ENCODE peak calls at places on chromosomes 13 and 19, in nine cellular contexts. U, E, N, F, O, P, M, V and D are unnamed samples. For H3K27me3, the result is how much of the 10 kb centered on the place peaks cover.

GRCh38 chr13:76976488-76976887 is 15.4 kb upstream of the CLN5 start:
- DNase-seq in E (no peak), N (no peak), U (no peak), V (no peak), O (no peak), P (no peak), F (no peak), M (no peak), D (peak)

GRCh38 chr13:23610187-23610576 is 40.0 kb downstream of the TNFRSF19 start:
- DNase-seq in E (no peak), F (no peak), N (peak), V (no peak), U (no peak), P (no peak), O (peak), M (no peak), D (peak)

GRCh38 chr13:101308247-101309013 is 107.9 kb downstream of the NALCN start:
- DNase-seq in F (no peak), U (no peak), E (no peak), N (no peak), P (no peak), V (no peak), M (no peak), O (no peak), D (no peak)

GRCh38 chr19:35149463-35149862 is 5.1 kb upstream of the FXYD5 start:
- DNase-seq in U (no peak), M (no peak), O (no peak), E (no peak), P (no peak), F (no peak), N (no peak), V (no peak), D (no peak)

GRCh38 chr13:26946675-26947342 is 186.2 kb upstream of the GPR12 start:
- DNase-seq in F (no peak), M (no peak), V (no peak), N (no peak), U (no peak), O (peak), E (no peak), P (no peak), D (no peak)

GRCh38 chr19:48784527-48784926 is 26.3 kb downstream of the BCAT2 start:
- DNase-seq in N (no peak), E (no peak), V (no peak), U (no peak), O (peak), M (no peak), P (no peak), F (no peak), D (no peak)

GRCh38 chr13:46728777-46729176 is 68.2 kb downstream of the ESD start:
- DNase-seq in E (no peak), V (no peak), M (no peak), O (peak), U (no peak), N (no peak), P (no peak), F (no peak), D (peak)

GRCh38 chr13:68176486-68176885 is 946.4 kb upstream of the PCDH9 start:
- DNase-seq in O (peak), F (no peak), U (no peak), P (no peak), E (no peak), N (no peak), M (no peak), V (peak), D (peak)

GRCh38 chr19:45419396-45419795 is 4.3 kb downstream of the ERCC1 start:
- DNase-seq in O (no peak), V (no peak), U (no peak), E (no peak), N (no peak), M (no peak), F (no peak), P (no peak), D (peak)

GRCh38 chr19:48569814-48570213 is 17.8 kb downstream of the SULT2B1 start:
- DNase-seq in V (no peak), U (no peak), E (no peak), F (no peak), N (no peak), P (no peak), M (no peak), O (no peak), D (peak)

GRCh38 chr13:70098669-70099068 is 9.0 kb upstream of the ATXN8OS start:
- DNase-seq in E (no peak), N (no peak), U (no peak), O (peak), M (no peak), V (no peak), P (no peak), F (no peak), D (peak)

GRCh38 chr13:73601708-73602107 is 532.5 kb downstream of the KLF12 start:
- DNase-seq in N (no peak), M (no peak), E (no peak), O (no peak), F (no peak), V (no peak), P (no peak), U (no peak), D (no peak)

GRCh38 chr19:46609511-46610412 is 8.6 kb downstream of the CALM3 start:
- DNase-seq in U (no peak), M (peak), O (no peak), F (no peak), N (no peak), V (peak), E (no peak), P (peak), D (no peak)

GRCh38 chr13:63184693-63185092 is 1769.0 kb upstream of the PCDH20 start:
- DNase-seq in N (no peak), V (no peak), M (no peak), U (no peak), O (peak), E (peak), F (no peak), P (no peak), D (peak)

GRCh38 chr13:79451500-79451962 is 29.4 kb upstream of the NDFIP2 start:
- DNase-seq in P (no peak), M (no peak), E (no peak), F (no peak), U (no peak), O (peak), N (no peak), V (peak), D (peak)

GRCh38 chr19:7337380-7338194 is 11.2 kb upstream of the ARHGEF18 start:
- DNase-seq in U (no peak), F (no peak), E (no peak), N (no peak), P (no peak), O (no peak), M (no peak), V (no peak), D (no peak)

GRCh38 chr19:8393871-8394250 is 3.7 kb downstream of the RAB11B start:
- DNase-seq in F (no peak), V (no peak), E (no peak), P (peak), U (no peak), N (no peak), O (no peak), M (peak), D (no peak)

GRCh38 chr19:8506402-8506957 is 4.0 kb upstream of the PRAM1 start:
- DNase-seq in N (no peak), O (peak), V (no peak), P (no peak), E (no peak), F (no peak), U (no peak), M (no peak), D (no peak)

GRCh38 chr13:84200971-84201370 is 318.7 kb upstream of the SLITRK1 start:
- DNase-seq in N (no peak), V (no peak), E (no peak), M (no peak), P (no peak), O (no peak), U (no peak), F (no peak), D (no peak)

GRCh38 chr13:109779074-109779473 is 7.3 kb downstream of the IRS2 start:
- DNase-seq in P (no peak), M (no peak), F (no peak), E (no peak), O (no peak), V (no peak), U (no peak), N (no peak), D (no peak)

GRCh38 chr19:18304496-18305312 is 18.2 kb downstream of the LSM4 start:
- DNase-seq in U (peak), M (peak), P (peak), V (peak), O (peak), F (peak), E (no peak), N (peak), D (peak)

GRCh38 chr13:55244991-55245644 is 1895.6 kb upstream of the PRR20A start:
- DNase-seq in U (no peak), E (peak), P (no peak), V (no peak), M (no peak), N (no peak), F (no peak), O (no peak), D (peak)

GRCh38 chr13:64529874-64530485 is 2700.2 kb downstream of the PCDH9 start:
- DNase-seq in F (no peak), E (peak), N (no peak), O (peak), M (no peak), U (no peak), P (no peak), V (no peak), D (peak)

GRCh38 chr13:41520699-41521630 is 63.6 kb downstream of the RGCC start:
- DNase-seq in P (no peak), U (no peak), E (no peak), N (no peak), V (no peak), M (no peak), O (no peak), F (no peak), D (no peak)

GRCh38 chr19:639251-640155 is at the start of gene FGF22:
- DNase-seq in O (peak), E (no peak), U (peak), N (peak), P (peak), M (peak), V (peak), F (peak), D (no peak)

GRCh38 chr13:68050746-68051145 is 820.6 kb upstream of the PCDH9 start:
- DNase-seq in E (no peak), O (peak), V (no peak), U (no peak), F (no peak), P (no peak), M (no peak), N (no peak), D (no peak)

GRCh38 chr13:94427313-94427712 is 52.2 kb downstream of the DCT start:
- DNase-seq in N (no peak), O (no peak), P (no peak), E (no peak), U (no peak), V (no peak), F (no peak), M (no peak), D (peak)

GRCh38 chr13:49494645-49495044 is 1.1 kb upstream of the PHF11 start:
- DNase-seq in E (no peak), P (no peak), V (no peak), M (no peak), N (no peak), U (no peak), F (no peak), O (peak), D (no peak)
- H3K4me3 ChIP-seq in E (peak), P (peak), V (no peak), M (peak), N (peak), U (peak), F (peak), O (peak), D (no peak)

GRCh38 chr19:40570313-40571004 is 6.2 kb upstream of the SHKBP1 start:
- DNase-seq in V (peak), U (peak), F (peak), O (peak), M (peak), E (peak), P (peak), N (peak), D (peak)

GRCh38 chr19:40565910-40566495 is 10.7 kb upstream of the SHKBP1 start:
- DNase-seq in O (no peak), V (no peak), E (no peak), N (no peak), U (no peak), P (no peak), M (no peak), F (no peak), D (no peak)

GRCh38 chr19:40565355-40565754 is 11.3 kb upstream of the SHKBP1 start:
- DNase-seq in O (no peak), F (no peak), U (no peak), E (no peak), N (no peak), P (no peak), M (no peak), V (no peak), D (no peak)

GRCh38 chr19:40567750-40568494 is 8.8 kb upstream of the SHKBP1 start:
- DNase-seq in M (no peak), V (no peak), E (no peak), N (no peak), F (no peak), P (peak), O (no peak), U (no peak), D (no peak)

DNA sequence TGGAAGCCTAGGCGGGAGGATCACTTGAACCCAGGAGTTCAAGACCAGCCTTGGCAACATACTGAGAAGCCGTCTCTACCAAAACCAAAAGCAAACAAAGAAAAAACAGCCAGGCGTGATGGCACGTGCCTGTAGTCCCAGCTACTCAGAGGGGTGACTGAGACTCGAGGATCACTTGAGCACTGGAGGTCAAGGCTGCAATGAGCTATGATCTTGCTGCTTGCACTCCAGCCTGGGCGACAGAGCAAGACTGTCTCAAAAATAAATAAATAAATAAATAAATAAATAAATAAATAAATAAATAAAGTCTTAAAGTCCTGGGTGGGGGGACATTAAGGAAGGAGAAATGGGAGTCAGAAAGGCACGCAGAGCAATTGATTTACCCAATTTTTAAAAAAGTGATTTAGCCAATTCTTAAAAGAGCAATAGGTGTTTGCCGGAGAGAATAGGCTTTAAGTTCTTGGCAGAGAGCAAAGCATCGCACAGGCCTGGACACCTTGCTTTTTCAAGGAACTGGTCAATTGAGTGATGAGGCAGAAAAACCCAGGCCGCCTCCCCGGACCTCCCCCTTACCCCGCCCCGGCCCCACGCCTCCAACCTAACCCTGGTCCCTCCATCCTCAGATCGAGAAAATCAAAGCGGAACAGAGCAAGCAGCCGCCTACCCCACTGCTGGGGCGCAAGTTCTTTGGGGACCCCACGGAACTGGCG is 9.5 kb upstream of the SHKBP1 start:
- DNase-seq in N (no peak), F (no peak), U (no peak), P (no peak), E (no peak), V (no peak), O (no peak), M (no peak), D (no peak)
- H3K27me3 ChIP-seq in N (under half), F (under half), U (under half), P (under half), E (half or more), V (under half), O (under half), M (under half), D (under half)

GRCh38 chr19:5498817-5499535 is 43.8 kb downstream of the ZNRF4 start:
- DNase-seq in M (peak), F (no peak), N (no peak), P (no peak), U (no peak), E (peak), V (no peak), O (no peak), D (no peak)
- H3K27ac ChIP-seq in M (no peak), F (no peak), N (no peak), P (no peak), U (no peak), E (no peak), V (no peak), O (no peak), D (no peak)

GRCh38 chr19:16824658-16825311 is 4.4 kb upstream of the SIN3B start:
- DNase-seq in E (no peak), F (no peak), V (peak), U (peak), P (no peak), N (no peak), O (peak), M (no peak), D (no peak)
- H3K4me3 ChIP-seq in E (peak), F (peak), V (no peak), U (peak), P (peak), N (peak), O (peak), M (peak), D (peak)

GRCh38 chr13:25171517-25172302 is at the start of gene AMER2:
- DNase-seq in P (peak), O (no peak), N (no peak), U (peak), V (peak), M (peak), E (no peak), F (no peak), D (no peak)
- H3K27me3 ChIP-seq in P (under half), O (half or more), N (under half), U (under half), V (under half), M (under half), E (under half), F (under half), D (under half)

DNA sequence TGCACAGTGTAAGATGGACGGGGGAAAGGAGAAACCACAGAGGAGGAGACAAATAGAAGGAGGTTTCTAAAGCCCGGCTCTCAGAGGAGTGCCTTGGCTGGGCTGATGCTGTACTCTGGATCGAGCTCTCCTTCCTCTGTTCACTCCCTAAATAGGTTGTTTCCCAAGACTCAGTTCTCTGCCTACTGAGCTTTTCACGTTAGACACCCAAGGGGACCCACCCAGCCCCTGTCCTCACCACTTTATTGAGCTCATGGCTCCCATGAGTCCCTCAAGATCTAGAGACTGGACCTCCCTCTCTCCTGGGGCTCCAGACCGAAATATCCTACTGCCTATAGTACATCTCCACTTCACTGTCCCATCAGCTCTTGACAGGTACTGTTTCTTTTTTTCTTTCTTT is 38.1 kb upstream of the GPR183 start:
- DNase-seq in V (no peak), O (no peak), F (no peak), M (no peak), P (no peak), N (no peak), E (no peak), U (no peak), D (no peak)
- H3K27ac ChIP-seq in V (no peak), O (no peak), F (no peak), M (no peak), P (no peak), N (no peak), E (no peak), U (no peak), D (no peak)

DNA sequence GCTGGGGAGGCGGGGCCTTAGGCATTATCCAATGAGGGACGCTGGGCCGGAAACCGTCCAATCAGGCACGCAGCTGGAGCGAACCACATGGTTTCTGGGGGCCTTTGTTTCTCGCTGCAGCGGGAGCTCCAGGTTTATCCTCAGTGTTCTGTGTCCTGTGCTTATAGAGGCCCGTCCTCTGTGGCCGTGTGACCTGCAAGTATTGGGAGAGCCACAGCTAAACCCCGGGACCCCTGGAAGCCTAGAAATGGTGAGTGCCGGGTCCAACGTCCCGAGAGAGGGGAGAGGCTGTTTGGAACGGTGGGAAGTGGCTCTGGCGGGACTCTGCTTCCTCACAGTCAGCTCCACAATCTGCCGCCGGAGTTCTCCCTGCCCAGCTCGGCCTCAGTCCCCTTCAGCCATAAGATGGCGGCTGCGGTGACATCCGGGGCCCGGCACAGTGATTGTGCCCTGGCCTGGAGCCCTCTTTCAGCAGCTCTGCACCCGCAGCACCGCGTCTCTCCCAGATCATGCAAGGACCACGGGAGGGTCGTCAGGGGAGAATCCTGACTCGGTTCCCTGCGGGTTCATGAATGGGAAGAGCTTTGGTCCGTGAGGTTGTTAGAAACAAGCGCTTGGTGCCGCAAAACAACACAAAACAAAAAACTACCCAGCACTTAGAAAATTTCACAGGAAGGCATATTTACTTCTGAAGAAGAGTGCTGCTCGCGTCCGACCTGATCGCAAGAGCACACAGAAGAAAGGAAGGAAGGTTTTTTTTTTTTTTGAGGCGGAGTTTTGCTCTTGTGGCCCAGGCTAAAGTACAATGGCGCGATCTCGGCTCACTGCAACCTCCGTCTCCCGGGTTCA is at the start of gene ZNF253:
- DNase-seq in N (peak), O (peak), V (peak), M (peak), F (peak), P (peak), U (peak), E (peak), D (peak)
- H3K4me3 ChIP-seq in N (peak), O (peak), V (peak), M (peak), F (peak), P (peak), U (peak), E (peak), D (peak)

DNA sequence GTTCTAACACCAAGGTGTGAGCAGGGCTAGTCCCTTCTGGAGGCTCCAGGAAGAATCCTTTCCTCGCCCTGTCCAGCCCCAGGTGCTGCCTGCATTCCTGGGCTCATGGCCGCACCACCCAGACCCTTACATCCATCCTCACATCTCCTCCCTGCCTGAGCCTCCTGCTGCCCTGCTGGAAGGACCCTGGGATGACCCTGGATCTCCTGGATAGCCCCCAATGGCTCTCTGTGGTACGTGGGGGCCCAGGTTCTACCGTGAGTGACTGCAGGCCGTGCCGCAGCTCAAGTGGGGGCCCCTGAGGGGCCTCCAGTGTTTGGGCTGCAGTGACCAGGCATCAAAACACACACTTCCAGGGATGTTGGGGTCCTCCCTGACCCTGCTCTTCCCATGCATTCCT is 8.3 kb upstream of the MCF2L start:
- DNase-seq in N (no peak), O (no peak), F (no peak), P (peak), M (peak), U (no peak), E (no peak), V (no peak), D (no peak)
- H3K27me3 ChIP-seq in N (under half), O (under half), F (under half), P (under half), M (under half), U (under half), E (under half), V (under half), D (under half)